ENCODE peak calls at places on chromosomes 6 and 20, in five cellular contexts. One of them, this sample, is unnamed. For H3K36me3 and H3K4me1, the result is how much of the 10 kb centered on the place peaks cover.

GRCh38 chr6:150717419-150717818 is 117.7 kb downstream of the PLEKHG1 start:
- DNase-seq in pancreas: no peak
- DNase-seq in endothelial cell of umbilical vein: no peak
- DNase-seq in uterus: no peak
- DNase-seq in adrenal gland: no peak
- DNase-seq in this sample: no peak

GRCh38 chr6:17679726-17680125 is 27.0 kb downstream of the NUP153 start:
- DNase-seq in pancreas: no peak
- DNase-seq in endothelial cell of umbilical vein: no peak
- DNase-seq in uterus: no peak
- DNase-seq in adrenal gland: no peak
- DNase-seq in this sample: no peak

GRCh38 chr6:13715444-13715883 is 3.8 kb upstream of the RANBP9 start:
- DNase-seq in pancreas: no peak
- DNase-seq in endothelial cell of umbilical vein: no peak
- DNase-seq in uterus: no peak
- DNase-seq in adrenal gland: no peak
- DNase-seq in this sample: no peak

GRCh38 chr6:81790034-81790433 is 37.6 kb upstream of the TENT5A start:
- DNase-seq in pancreas: no peak
- DNase-seq in endothelial cell of umbilical vein: no peak
- DNase-seq in uterus: no peak
- DNase-seq in adrenal gland: no peak
- DNase-seq in this sample: no peak

GRCh38 chr6:68730291-68731054 is 95.4 kb downstream of the ADGRB3 start:
- DNase-seq in pancreas: no peak
- DNase-seq in endothelial cell of umbilical vein: no peak
- DNase-seq in uterus: no peak
- DNase-seq in adrenal gland: no peak
- DNase-seq in this sample: no peak

GRCh38 chr6:30219244-30219643 is 6.0 kb upstream of the TRIM26 start:
- DNase-seq in pancreas: no peak
- DNase-seq in endothelial cell of umbilical vein: peak
- DNase-seq in uterus: no peak
- DNase-seq in adrenal gland: peak
- DNase-seq in this sample: no peak

GRCh38 chr6:25922301-25922700 is 8.2 kb downstream of the SLC17A2 start:
- DNase-seq in pancreas: no peak
- DNase-seq in endothelial cell of umbilical vein: no peak
- DNase-seq in uterus: no peak
- DNase-seq in adrenal gland: no peak
- DNase-seq in this sample: no peak

GRCh38 chr6:15481892-15482291 is 180.9 kb downstream of the DTNBP1 start:
- DNase-seq in pancreas: no peak
- DNase-seq in endothelial cell of umbilical vein: no peak
- DNase-seq in uterus: no peak
- DNase-seq in adrenal gland: no peak
- DNase-seq in this sample: no peak

GRCh38 chr6:15066433-15067337 is 179.2 kb upstream of the JARID2 start:
- DNase-seq in pancreas: no peak
- DNase-seq in endothelial cell of umbilical vein: no peak
- DNase-seq in uterus: peak
- DNase-seq in adrenal gland: peak
- DNase-seq in this sample: no peak

GRCh38 chr6:33995873-33996475 is 149.9 kb downstream of the GRM4 start:
- DNase-seq in pancreas: no peak
- DNase-seq in endothelial cell of umbilical vein: no peak
- DNase-seq in uterus: no peak
- DNase-seq in adrenal gland: no peak
- DNase-seq in this sample: peak

GRCh38 chr6:163226836-163227485 is 187.6 kb upstream of the QKI start:
- DNase-seq in pancreas: no peak
- DNase-seq in endothelial cell of umbilical vein: no peak
- DNase-seq in uterus: no peak
- DNase-seq in adrenal gland: no peak
- DNase-seq in this sample: no peak

GRCh38 chr6:52609968-52610367 is 33.1 kb upstream of the TRAM2 start:
- DNase-seq in pancreas: no peak
- DNase-seq in endothelial cell of umbilical vein: no peak
- DNase-seq in uterus: no peak
- DNase-seq in adrenal gland: no peak
- DNase-seq in this sample: no peak

GRCh38 chr6:110053395-110054240 is 75.5 kb downstream of the GPR6 start:
- DNase-seq in pancreas: no peak
- DNase-seq in endothelial cell of umbilical vein: peak
- DNase-seq in uterus: no peak
- DNase-seq in adrenal gland: peak
- DNase-seq in this sample: peak

GRCh38 chr6:163412345-163412744 is 2.2 kb upstream of the QKI start:
- DNase-seq in pancreas: no peak
- DNase-seq in endothelial cell of umbilical vein: no peak
- DNase-seq in uterus: no peak
- DNase-seq in adrenal gland: no peak
- DNase-seq in this sample: no peak

GRCh38 chr6:50762798-50763197 is 49.5 kb downstream of the TFAP2D start:
- DNase-seq in pancreas: no peak
- DNase-seq in endothelial cell of umbilical vein: no peak
- DNase-seq in uterus: no peak
- DNase-seq in adrenal gland: no peak
- DNase-seq in this sample: no peak

GRCh38 chr20:41078329-41078728 is 49.7 kb downstream of the TOP1 start:
- DNase-seq in pancreas: no peak
- DNase-seq in endothelial cell of umbilical vein: peak
- DNase-seq in uterus: no peak
- DNase-seq in adrenal gland: peak
- DNase-seq in this sample: peak

GRCh38 chr20:35296101-35296554 is 3.9 kb upstream of the FAM83C start:
- DNase-seq in pancreas: no peak
- DNase-seq in endothelial cell of umbilical vein: no peak
- DNase-seq in uterus: no peak
- DNase-seq in adrenal gland: no peak
- DNase-seq in this sample: peak

GRCh38 chr6:87697581-87698552 is 4.2 kb downstream of the AKIRIN2 start:
- DNase-seq in pancreas: no peak
- DNase-seq in endothelial cell of umbilical vein: peak
- DNase-seq in uterus: no peak
- DNase-seq in adrenal gland: no peak
- DNase-seq in this sample: no peak

GRCh38 chr6:47235964-47236760 is 73.5 kb downstream of the TNFRSF21 start:
- DNase-seq in pancreas: peak
- DNase-seq in endothelial cell of umbilical vein: no peak
- DNase-seq in uterus: no peak
- DNase-seq in adrenal gland: no peak
- DNase-seq in this sample: peak

GRCh38 chr6:117272032-117272866 is 6.9 kb downstream of the VGLL2 start:
- DNase-seq in pancreas: no peak
- DNase-seq in endothelial cell of umbilical vein: no peak
- DNase-seq in uterus: no peak
- DNase-seq in adrenal gland: no peak
- DNase-seq in this sample: no peak

GRCh38 chr20:61925555-61926252 is 140.0 kb downstream of the TAF4 start:
- DNase-seq in pancreas: no peak
- DNase-seq in endothelial cell of umbilical vein: no peak
- DNase-seq in uterus: no peak
- DNase-seq in adrenal gland: no peak
- DNase-seq in this sample: peak

GRCh38 chr6:72260489-72260888 is 361.4 kb upstream of the KCNQ5 start:
- DNase-seq in pancreas: no peak
- DNase-seq in endothelial cell of umbilical vein: peak
- DNase-seq in uterus: no peak
- DNase-seq in adrenal gland: no peak
- DNase-seq in this sample: no peak

GRCh38 chr20:2539341-2539740 is 3.0 kb downstream of the TMC2 start:
- DNase-seq in pancreas: no peak
- DNase-seq in endothelial cell of umbilical vein: no peak
- DNase-seq in uterus: no peak
- DNase-seq in adrenal gland: no peak
- DNase-seq in this sample: no peak

GRCh38 chr6:31952890-31953289 is 5.9 kb downstream of the NELFE start:
- DNase-seq in pancreas: no peak
- DNase-seq in endothelial cell of umbilical vein: no peak
- DNase-seq in uterus: no peak
- DNase-seq in adrenal gland: no peak
- DNase-seq in this sample: no peak

GRCh38 chr6:89145461-89145961 is 344 bp upstream of the PM20D2 start:
- DNase-seq in pancreas: no peak
- DNase-seq in endothelial cell of umbilical vein: peak
- DNase-seq in uterus: no peak
- DNase-seq in adrenal gland: no peak
- DNase-seq in this sample: no peak

DNA sequence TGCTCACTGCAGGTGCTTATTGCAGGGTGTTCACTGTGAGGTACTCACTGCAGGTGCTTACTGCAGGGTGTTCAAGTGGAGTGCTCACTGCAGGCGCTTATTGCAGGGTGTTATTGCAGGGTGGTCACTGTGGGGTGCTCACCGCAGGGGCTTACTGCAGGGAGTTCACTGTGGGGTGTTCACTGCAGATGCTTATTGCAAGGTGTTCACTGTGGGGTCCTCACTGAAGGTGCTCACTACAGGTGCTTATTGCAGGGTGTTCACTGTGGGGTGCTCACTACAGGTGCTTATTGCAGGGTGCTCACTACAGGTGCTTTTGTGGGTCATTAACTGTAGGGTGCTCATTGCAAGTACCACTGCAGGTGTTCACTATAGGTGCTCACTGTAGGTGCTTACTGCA is 20.2 kb downstream of the APMAP start:
- DNase-seq in pancreas: no peak
- DNase-seq in endothelial cell of umbilical vein: no peak
- DNase-seq in uterus: no peak
- DNase-seq in adrenal gland: peak
- DNase-seq in this sample: no peak
- H3K36me3 ChIP-seq in pancreas: under half
- H3K36me3 ChIP-seq in endothelial cell of umbilical vein: under half
- H3K36me3 ChIP-seq in uterus: under half
- H3K36me3 ChIP-seq in adrenal gland: under half
- H3K36me3 ChIP-seq in this sample: under half

GRCh38 chr6:157219201-157220200 is 103.8 kb downstream of the TMEM242 start:
- DNase-seq in pancreas: no peak
- DNase-seq in endothelial cell of umbilical vein: no peak
- DNase-seq in uterus: peak
- DNase-seq in adrenal gland: no peak
- DNase-seq in this sample: peak
- H3K4me1 ChIP-seq in pancreas: under half
- H3K4me1 ChIP-seq in endothelial cell of umbilical vein: under half
- H3K4me1 ChIP-seq in uterus: under half
- H3K4me1 ChIP-seq in adrenal gland: under half
- H3K4me1 ChIP-seq in this sample: under half

DNA sequence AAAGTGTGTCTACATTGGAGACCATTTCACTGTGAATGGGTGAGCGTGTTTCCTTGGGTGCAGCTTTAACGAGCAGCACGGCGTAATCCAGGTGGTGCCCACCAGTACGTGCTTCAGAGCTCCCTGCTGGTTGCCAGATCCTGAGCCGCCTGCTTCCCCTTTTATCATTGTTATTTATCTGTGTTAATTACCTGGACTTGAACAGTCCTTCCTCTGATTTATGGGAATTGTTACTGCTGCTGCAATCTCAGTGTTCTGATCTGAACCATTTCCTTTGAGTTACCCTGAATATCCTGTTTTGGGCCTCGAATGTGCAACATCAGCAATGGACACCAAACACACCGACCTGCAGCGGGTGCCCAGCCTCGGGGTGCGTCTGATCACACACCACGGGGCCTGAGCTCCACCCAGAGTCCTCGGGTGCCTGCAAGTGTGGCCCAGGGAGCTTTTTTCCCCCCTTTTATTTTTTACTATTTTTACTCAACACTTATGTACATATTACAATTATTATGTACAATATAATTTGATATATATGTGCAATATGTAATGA is 81.3 kb downstream of the RPP40 start:
- DNase-seq in pancreas: no peak
- DNase-seq in endothelial cell of umbilical vein: peak
- DNase-seq in uterus: no peak
- DNase-seq in adrenal gland: no peak
- DNase-seq in this sample: no peak
- TF ChIP-seq CTCF in pancreas: no peak
- TF ChIP-seq CTCF in endothelial cell of umbilical vein: no peak
- TF ChIP-seq CTCF in uterus: no peak
- TF ChIP-seq CTCF in adrenal gland: no peak
- TF ChIP-seq CTCF in this sample: no peak

DNA sequence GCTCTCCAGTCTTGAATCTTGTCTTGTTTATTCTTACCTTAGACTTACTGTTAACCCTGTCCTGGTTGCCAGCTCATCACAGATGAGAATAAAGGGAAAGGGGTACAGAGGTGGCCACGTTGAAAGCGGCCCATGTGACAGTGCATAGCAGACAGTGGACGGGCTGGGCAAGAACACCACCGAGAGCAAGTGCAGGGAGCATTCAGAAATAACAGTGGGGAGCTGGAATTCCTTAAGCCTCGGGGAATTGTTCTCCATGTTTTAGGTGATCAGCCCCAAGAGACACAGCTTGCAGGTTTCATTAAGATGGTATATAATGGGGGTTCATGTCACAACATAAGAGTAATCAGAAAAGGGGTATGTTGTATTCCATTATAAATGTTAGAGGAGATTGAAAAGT is 35.2 kb downstream of the VAPB start:
- DNase-seq in pancreas: no peak
- DNase-seq in endothelial cell of umbilical vein: no peak
- DNase-seq in uterus: no peak
- DNase-seq in adrenal gland: no peak
- DNase-seq in this sample: no peak
- H3K36me3 ChIP-seq in pancreas: under half
- H3K36me3 ChIP-seq in endothelial cell of umbilical vein: under half
- H3K36me3 ChIP-seq in uterus: under half
- H3K36me3 ChIP-seq in adrenal gland: under half
- H3K36me3 ChIP-seq in this sample: under half

DNA sequence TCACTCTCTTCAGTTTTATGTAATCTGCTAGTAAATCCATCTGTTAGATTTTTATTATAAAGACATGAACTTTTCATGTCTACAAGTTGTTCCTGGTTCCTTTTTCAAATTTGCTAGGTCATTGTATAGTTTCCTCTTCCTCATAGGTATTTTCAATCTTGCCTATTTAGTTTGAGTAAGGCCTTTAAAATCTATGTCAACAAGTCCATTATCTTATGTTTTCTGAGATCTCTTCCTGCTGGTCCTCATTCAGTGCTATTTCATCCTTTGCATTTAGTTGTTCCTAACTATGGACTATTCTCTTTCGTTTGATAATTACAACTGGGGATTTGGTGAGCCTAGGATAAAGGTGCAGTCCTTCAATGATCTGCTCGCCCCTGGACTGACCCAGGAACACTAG is 11.0 kb downstream of the RRBP1 start:
- DNase-seq in pancreas: no peak
- DNase-seq in endothelial cell of umbilical vein: no peak
- DNase-seq in uterus: no peak
- DNase-seq in adrenal gland: no peak
- DNase-seq in this sample: no peak
- H3K4me1 ChIP-seq in pancreas: under half
- H3K4me1 ChIP-seq in endothelial cell of umbilical vein: under half
- H3K4me1 ChIP-seq in uterus: under half
- H3K4me1 ChIP-seq in adrenal gland: under half
- H3K4me1 ChIP-seq in this sample: under half

GRCh38 chr6:131923356-131923755 is 27.8 kb downstream of the CCN2 start:
- DNase-seq in pancreas: peak
- DNase-seq in endothelial cell of umbilical vein: peak
- DNase-seq in uterus: peak
- DNase-seq in adrenal gland: peak
- DNase-seq in this sample: peak
- TF ChIP-seq CTCF in pancreas: peak
- TF ChIP-seq CTCF in endothelial cell of umbilical vein: peak
- TF ChIP-seq CTCF in uterus: peak
- TF ChIP-seq CTCF in adrenal gland: peak
- TF ChIP-seq CTCF in this sample: peak

This sample was measured in mucosa of descending colon.